ENCODE peak calls at places on chromosomes 11 and 22, in six cellular contexts. L, Y, K, A, N and V are unnamed samples.
A peak's percentile ranks its signal among the peaks of the same experiment; 100 is the strongest.

GRCh38 chr11:76443254-76443935 is 1.4 kb upstream of the EMSY start:
- DNase-seq in L (no peak), Y (no peak), K (no peak), A (no peak), N (no peak), V (no peak)

GRCh38 chr11:69797156-69797555 is 22.0 kb upstream of the FGF4 start:
- DNase-seq in L (no peak), Y (no peak), K (no peak), A (no peak), N (no peak), V (no peak)

GRCh38 chr11:132408877-132409276 is 1038.5 kb downstream of the NTM start:
- DNase-seq in L (no peak), Y (no peak), K (no peak), A (no peak), N (no peak), V (no peak)

GRCh38 chr11:115501895-115502589 is 2.2 kb downstream of the CADM1 start:
- DNase-seq in L (no peak), Y (no peak), K (no peak), A (no peak), N (no peak), V (no peak)

GRCh38 chr22:35604671-35605457 is 12.3 kb downstream of the MB start:
- DNase-seq in L (no peak), Y (no peak), K (peak; percentile 15), A (no peak), N (no peak), V (no peak)

GRCh38 chr11:19437760-19438159 is 197.0 kb upstream of the E2F8 start:
- DNase-seq in L (no peak), Y (peak; percentile 55), K (no peak), A (no peak), N (no peak), V (peak; percentile 50)

GRCh38 chr22:20080776-20081654 is 974 bp downstream of the DGCR8 start:
- DNase-seq in L (peak; percentile 48), Y (peak; percentile 16), K (peak; percentile 77), A (no peak), N (peak; percentile 25), V (no peak)

GRCh38 chr11:65422104-65422632 is 430 bp upstream of the NEAT1 start:
- DNase-seq in L (peak; percentile 99), Y (peak; percentile 96), K (peak; percentile 100), A (peak; percentile 86), N (peak; percentile 99), V (peak; percentile 83)

GRCh38 chr11:69669486-69669885 is 5.7 kb downstream of the LTO1 start:
- DNase-seq in L (no peak), Y (no peak), K (peak; percentile 67), A (no peak), N (no peak), V (no peak)

GRCh38 chr11:4049006-4049405 is 45.6 kb upstream of the RRM1 start:
- DNase-seq in L (no peak), Y (no peak), K (no peak), A (no peak), N (no peak), V (no peak)

GRCh38 chr11:2432628-2433071 is 11.7 kb downstream of the TRPM5 start:
- DNase-seq in L (peak; percentile 19), Y (no peak), K (peak; percentile 67), A (no peak), N (no peak), V (no peak)

GRCh38 chr11:102497061-102497460 is 33.5 kb downstream of the MMP7 start:
- DNase-seq in L (no peak), Y (no peak), K (no peak), A (no peak), N (no peak), V (no peak)

GRCh38 chr11:83063073-83063754 is 8.5 kb downstream of the RAB30 start:
- DNase-seq in L (no peak), Y (no peak), K (no peak), A (no peak), N (no peak), V (peak; percentile 40)

GRCh38 chr11:69643646-69644045 is 2.7 kb downstream of the CCND1 start:
- DNase-seq in L (no peak), Y (no peak), K (peak; percentile 70), A (no peak), N (no peak), V (no peak)

GRCh38 chr11:78922886-78923625 is 348.4 kb upstream of the NARS2 start:
- DNase-seq in L (no peak), Y (no peak), K (no peak), A (no peak), N (no peak), V (no peak)

GRCh38 chr22:27295605-27296004 is 506.0 kb downstream of the MN1 start:
- DNase-seq in L (no peak), Y (no peak), K (no peak), A (no peak), N (no peak), V (no peak)

GRCh38 chr11:116397556-116398167 is 375.1 kb downstream of the BUD13 start:
- DNase-seq in L (no peak), Y (no peak), K (no peak), A (no peak), N (no peak), V (no peak)

GRCh38 chr11:8384199-8384821 is 120.6 kb upstream of the LMO1 start:
- DNase-seq in L (peak; percentile 56), Y (no peak), K (peak; percentile 86), A (no peak), N (peak; percentile 32), V (no peak)

GRCh38 chr11:11148104-11148509 is 204.9 kb downstream of the CSNK2A3 start:
- DNase-seq in L (peak; percentile 48), Y (no peak), K (peak; percentile 86), A (no peak), N (peak; percentile 46), V (peak; percentile 79)
- TF ChIP-seq CTCF in L (no peak), Y (peak; percentile 11), K (no peak), A (no peak), N (peak; percentile 24), V (peak; percentile 49)

DNA sequence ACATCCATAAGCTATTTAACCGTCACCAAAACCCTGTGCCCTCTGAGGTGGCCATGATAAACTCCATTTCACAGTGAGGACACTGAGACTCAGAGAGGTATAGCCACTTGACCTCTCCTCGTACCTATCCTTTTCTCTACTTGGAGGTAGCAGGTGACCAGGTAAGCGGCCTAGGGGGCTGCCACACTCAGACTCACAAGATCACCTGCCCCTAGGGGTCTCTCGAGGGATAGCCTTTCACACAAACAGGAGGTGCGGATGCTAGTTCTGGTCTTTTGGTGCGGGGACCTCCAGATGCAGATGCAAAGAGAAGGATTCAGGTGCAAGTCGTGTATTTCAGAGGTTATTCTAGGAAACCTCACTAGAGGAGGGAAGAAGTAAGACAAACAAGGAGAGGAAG is 14.6 kb downstream of the MS4A18 start:
- DNase-seq in L (no peak), Y (no peak), K (no peak), A (no peak), N (no peak), V (no peak)
- H3K4me3 ChIP-seq in L (no peak overlapping the region), Y (no peak overlapping the region), K (no peak overlapping the region), A (no peak overlapping the region), N (no peak overlapping the region), V (no peak overlapping the region)

DNA sequence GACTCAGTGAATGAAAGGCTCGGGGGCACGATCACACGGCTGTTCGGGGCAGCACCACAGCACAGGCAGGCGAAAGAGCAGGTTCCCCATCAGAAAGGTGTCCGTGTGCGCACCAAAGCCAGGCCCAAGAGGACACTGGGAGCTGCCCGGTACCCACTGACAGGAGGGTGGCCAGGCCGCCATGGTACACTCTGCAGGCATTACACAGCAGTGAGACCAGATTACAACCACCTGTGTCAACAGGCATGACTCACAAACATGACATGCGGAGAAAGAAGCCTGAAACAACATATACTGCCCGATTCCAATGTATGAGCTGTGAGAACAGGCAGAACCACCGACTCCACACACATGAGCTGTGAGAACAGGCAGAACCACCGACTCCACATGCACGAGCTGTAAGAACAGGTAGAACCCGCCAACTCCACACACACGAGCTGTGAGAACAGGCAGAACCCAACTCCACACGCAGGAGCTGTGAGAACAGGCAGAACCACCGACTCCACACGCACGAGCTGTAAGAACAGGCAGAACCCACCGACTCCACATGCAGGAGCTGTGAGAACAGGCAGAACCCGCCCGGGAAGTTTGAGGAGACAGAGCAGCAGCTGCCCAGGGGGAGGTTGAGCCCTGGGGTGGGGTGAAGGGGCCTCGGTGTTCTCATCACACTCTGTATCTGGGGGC is 32.6 kb downstream of the KIAA0930 start:
- DNase-seq in L (peak; percentile 42), Y (peak; percentile 76), K (peak; percentile 44), A (no peak), N (no peak), V (peak; percentile 78)
- TF ChIP-seq CTCF in L (no peak), Y (no peak), K (no peak), A (no peak), N (no peak), V (no peak)

GRCh38 chr11:66567787-66568123 is 651 bp downstream of the CTSF start:
- DNase-seq in L (no peak), Y (no peak), K (peak; percentile 65), A (no peak), N (no peak), V (no peak)
- H3K4me3 ChIP-seq in L (peak overlapping the region; percentile 56), Y (peak overlapping the region; percentile 56), K (peak overlapping the region; percentile 19), A (peak overlapping the region; percentile 74), N (peak overlapping the region; percentile 55), V (peak overlapping the region; percentile 57)

DNA sequence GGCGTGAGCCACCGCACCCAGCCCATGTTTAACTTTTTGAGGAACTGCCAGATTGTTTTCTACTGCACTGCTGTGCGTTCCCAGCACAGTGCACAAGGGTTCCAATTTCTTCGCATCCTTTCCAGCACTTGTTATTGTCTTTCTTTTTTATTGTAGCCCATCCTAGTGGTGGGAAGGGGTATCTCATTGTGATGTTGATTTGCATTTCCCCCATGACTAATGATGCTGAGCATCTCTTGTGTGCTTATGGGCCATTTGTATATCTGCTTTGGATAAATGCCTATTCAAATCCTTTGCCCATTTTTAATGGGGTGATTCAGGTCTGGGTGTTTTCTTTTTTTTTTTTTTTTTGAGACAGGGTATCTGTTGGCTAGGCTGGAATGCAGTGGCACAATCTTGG is 36.6 kb upstream of the SYT7 start:
- DNase-seq in L (no peak), Y (no peak), K (no peak), A (no peak), N (no peak), V (no peak)
- TF ChIP-seq CTCF in L (no peak), Y (peak; percentile 18), K (no peak), A (no peak), N (no peak), V (no peak)

GRCh38 chr11:31535479-31535878 is 25.9 kb downstream of the ELP4 start:
- DNase-seq in L (no peak), Y (no peak), K (no peak), A (no peak), N (no peak), V (no peak)
- H3K4me3 ChIP-seq in L (no peak overlapping the region), Y (no peak overlapping the region), K (no peak overlapping the region), A (no peak overlapping the region), N (no peak overlapping the region), V (no peak overlapping the region)

DNA sequence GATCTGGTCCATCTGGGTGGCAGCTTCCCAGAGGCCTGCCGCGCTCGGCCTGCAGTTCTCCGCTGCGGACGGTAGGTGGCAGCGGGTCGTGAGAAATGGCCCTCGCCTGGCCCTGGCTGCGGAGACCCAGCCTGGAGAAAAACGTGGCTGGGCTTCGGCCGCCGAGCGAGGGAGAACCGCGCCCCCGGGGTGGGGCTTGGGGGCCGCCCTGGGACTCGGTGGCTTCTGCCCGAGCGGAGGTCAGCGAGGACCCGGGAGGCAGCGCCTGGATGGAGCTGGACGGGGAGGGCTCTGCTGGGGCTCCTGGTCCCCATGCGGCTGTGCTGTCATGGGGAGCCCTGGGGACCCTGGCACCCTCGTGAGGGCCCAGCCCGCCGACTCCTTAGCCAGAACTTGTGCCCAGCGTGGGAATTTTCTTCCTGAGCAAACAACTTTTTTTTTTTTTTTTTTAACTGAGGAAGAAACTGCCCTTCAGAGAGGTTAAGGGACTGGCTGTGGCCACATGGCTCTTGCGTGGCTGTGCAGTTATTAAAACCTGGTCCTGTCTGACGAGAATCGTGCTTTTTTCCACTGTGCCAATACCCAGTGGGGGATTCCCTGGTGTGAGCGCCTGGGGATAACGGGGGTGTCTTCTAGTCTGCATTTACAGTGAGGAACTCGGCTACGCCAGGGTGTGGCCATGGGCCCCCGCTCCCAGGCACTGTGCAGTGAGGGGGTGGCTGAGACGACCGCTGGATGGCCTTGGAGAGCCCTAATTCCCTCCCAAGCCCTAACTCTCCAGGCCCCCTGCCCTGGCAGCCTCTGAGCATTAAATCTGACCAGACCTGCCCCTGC is 535.6 kb downstream of the INSC start:
- DNase-seq in L (peak; percentile 95), Y (peak; percentile 82), K (peak; percentile 97), A (peak; percentile 47), N (peak; percentile 94), V (peak; percentile 26)
- TF ChIP-seq CTCF in L (peak; percentile 96), Y (peak; percentile 95), K (peak; percentile 100), A (peak; percentile 62), N (peak; percentile 97), V (peak; percentile 97)